ENCODE peak calls at places on chromosomes 2 and 18, in four cellular contexts. One of them, this sample, is unnamed.
A peak's percentile ranks its signal among the peaks of the same experiment; 100 is the strongest.

GRCh38 chr18:45617284-45617683 is 2.0 kb downstream of the SLC14A2 start:
- DNase-seq in stomach: peak; percentile 58
- DNase-seq in AG10803: peak; percentile 89
- DNase-seq in foreskin fibroblast: peak; percentile 85
- DNase-seq in this sample: peak; percentile 71

GRCh38 chr2:43363086-43363485 is 136.7 kb upstream of the ZFP36L2 start:
- DNase-seq in AG10803: no peak
- DNase-seq in foreskin fibroblast: no peak
- DNase-seq in stomach: no peak
- DNase-seq in this sample: no peak

GRCh38 chr18:48668466-48669179 is 129.8 kb downstream of the CTIF start:
- DNase-seq in foreskin fibroblast: no peak
- DNase-seq in AG10803: no peak
- DNase-seq in stomach: no peak
- DNase-seq in this sample: no peak

GRCh38 chr2:174603280-174603679 is 5.7 kb upstream of the WIPF1 start:
- DNase-seq in foreskin fibroblast: peak; percentile 52
- DNase-seq in stomach: peak; percentile 50
- DNase-seq in AG10803: peak; percentile 81
- DNase-seq in this sample: peak; percentile 73

GRCh38 chr2:124112966-124113365 is 87.9 kb downstream of the CNTNAP5 start:
- DNase-seq in stomach: no peak
- DNase-seq in foreskin fibroblast: peak; percentile 31
- DNase-seq in AG10803: no peak
- DNase-seq in this sample: peak; percentile 87

GRCh38 chr18:47100214-47100831 is 50.0 kb downstream of the HDHD2 start:
- DNase-seq in AG10803: peak; percentile 51
- DNase-seq in stomach: peak; percentile 59
- DNase-seq in foreskin fibroblast: peak; percentile 41
- DNase-seq in this sample: peak; percentile 62

GRCh38 chr2:75326645-75327044 is 127.3 kb upstream of the TACR1 start:
- DNase-seq in stomach: no peak
- DNase-seq in foreskin fibroblast: no peak
- DNase-seq in AG10803: no peak
- DNase-seq in this sample: no peak

GRCh38 chr18:62602706-62603105 is 79.9 kb downstream of the ZCCHC2 start:
- DNase-seq in AG10803: no peak
- DNase-seq in stomach: no peak
- DNase-seq in foreskin fibroblast: no peak
- DNase-seq in this sample: no peak

GRCh38 chr18:37429768-37430167 is 135.8 kb downstream of the CELF4 start:
- DNase-seq in foreskin fibroblast: no peak
- DNase-seq in AG10803: no peak
- DNase-seq in stomach: no peak
- DNase-seq in this sample: no peak

GRCh38 chr2:159938375-159938774 is 124.0 kb downstream of the PLA2R1 start:
- DNase-seq in foreskin fibroblast: no peak
- DNase-seq in AG10803: no peak
- DNase-seq in stomach: no peak
- DNase-seq in this sample: no peak

GRCh38 chr2:175575346-175576258 is 394.1 kb upstream of the ATP5MC3 start:
- DNase-seq in foreskin fibroblast: no peak
- DNase-seq in AG10803: no peak
- DNase-seq in stomach: no peak
- DNase-seq in this sample: no peak

GRCh38 chr2:102155703-102156515 is 13.4 kb downstream of the IL1R1 start:
- DNase-seq in stomach: peak; percentile 60
- DNase-seq in foreskin fibroblast: peak; percentile 65
- DNase-seq in AG10803: peak; percentile 88
- DNase-seq in this sample: peak; percentile 90

GRCh38 chr2:70966681-70967080 is 11.7 kb upstream of the ANKRD53 start:
- DNase-seq in stomach: no peak
- DNase-seq in AG10803: no peak
- DNase-seq in foreskin fibroblast: no peak
- DNase-seq in this sample: no peak

GRCh38 chr18:64294967-64295366 is 146.1 kb upstream of the LINC00305 start:
- DNase-seq in AG10803: no peak
- DNase-seq in foreskin fibroblast: no peak
- DNase-seq in stomach: no peak
- DNase-seq in this sample: no peak

GRCh38 chr2:68236876-68237275 is 15.5 kb downstream of the PPP3R1 start:
- DNase-seq in stomach: no peak
- DNase-seq in AG10803: peak; percentile 52
- DNase-seq in foreskin fibroblast: no peak
- DNase-seq in this sample: no peak

DNA sequence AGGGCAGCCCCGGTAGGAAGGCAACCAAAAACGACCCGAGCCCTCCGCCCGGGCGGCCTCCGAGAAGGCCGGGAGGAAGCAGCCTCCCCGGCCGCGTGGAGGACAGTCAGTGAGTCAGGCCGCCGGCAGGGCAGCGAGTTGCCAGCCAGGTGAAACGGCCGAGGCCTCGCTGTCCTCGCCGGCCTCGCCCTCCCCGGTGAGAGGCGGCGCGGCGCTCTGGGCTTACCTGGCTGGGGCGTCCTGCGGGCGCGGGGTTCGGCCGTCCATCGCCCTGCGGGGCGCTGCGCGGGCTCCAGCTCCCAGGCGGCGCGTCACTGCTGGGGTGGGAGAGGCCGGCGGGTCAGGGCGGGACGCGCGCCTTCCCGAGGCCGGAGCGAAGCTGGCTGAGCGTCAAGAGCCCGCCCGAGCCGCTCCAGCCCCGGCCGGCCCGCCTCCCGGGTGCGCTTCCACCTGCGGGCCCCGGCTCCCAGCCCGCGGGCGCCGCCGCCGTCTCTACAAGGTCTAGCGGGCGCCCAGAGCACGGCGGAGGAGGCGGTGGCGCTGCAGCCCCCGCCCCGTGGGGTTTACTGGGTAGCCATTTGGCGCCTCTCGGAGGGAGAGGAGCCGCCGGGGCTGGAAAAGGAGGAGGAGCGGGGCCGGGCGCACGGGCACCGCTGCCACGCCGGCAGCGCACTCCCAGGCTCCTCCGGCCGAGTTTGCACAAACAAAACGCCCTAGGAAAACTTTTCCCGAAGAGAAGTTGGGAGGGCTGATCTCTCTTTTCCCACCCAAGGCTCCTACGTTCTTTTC is 499 bp downstream of the COBLL1 start:
- DNase-seq in stomach: peak; percentile 86
- DNase-seq in foreskin fibroblast: peak; percentile 31
- DNase-seq in AG10803: peak; percentile 71
- DNase-seq in this sample: peak; percentile 64
- TF ChIP-seq CTCF in stomach: no peak
- TF ChIP-seq CTCF in foreskin fibroblast: peak; percentile 20
- TF ChIP-seq CTCF in AG10803: no peak
- TF ChIP-seq CTCF in this sample: no peak

DNA sequence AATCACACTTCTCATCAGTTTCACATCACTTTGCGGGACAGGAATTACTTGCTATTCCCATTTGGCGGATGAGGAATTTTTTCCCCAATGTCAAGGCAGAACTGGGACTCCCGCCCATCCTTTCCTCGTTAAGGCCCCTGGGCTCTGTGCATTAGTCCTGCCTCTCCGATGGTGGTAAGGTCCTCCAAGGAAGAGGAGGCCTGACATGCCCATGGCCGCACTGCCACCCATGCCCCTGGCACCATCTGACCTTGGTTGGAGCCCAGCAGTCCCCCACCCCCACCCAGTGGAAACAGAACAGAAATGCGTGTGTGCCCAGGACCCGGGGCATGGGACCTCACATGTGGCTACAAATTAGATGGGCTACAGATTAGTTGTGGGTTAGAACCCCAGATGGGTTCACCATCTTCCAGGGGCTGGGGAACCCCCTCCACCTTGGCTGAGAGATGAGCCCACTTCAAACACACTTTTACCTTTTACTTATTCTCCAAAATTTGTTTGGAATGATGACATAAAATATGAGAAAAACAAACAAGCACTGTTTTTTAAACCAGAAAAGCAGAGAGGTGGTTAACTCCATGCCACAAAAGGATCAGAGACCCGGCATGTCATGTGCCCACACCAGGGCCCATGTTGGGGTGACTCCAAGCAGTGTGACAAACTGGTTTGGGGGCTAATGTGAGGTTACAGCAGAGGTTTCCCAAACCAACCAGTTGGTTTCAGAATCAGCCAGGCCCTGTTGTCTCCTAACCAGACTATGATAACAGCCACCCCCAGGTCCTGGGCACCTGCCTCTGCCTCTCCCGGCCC is 11.0 kb upstream of the DUSP2 start:
- DNase-seq in stomach: no peak
- DNase-seq in foreskin fibroblast: no peak
- DNase-seq in AG10803: no peak
- DNase-seq in this sample: no peak
- H3K4me3 ChIP-seq in stomach: no peak overlapping the region
- H3K4me3 ChIP-seq in foreskin fibroblast: no peak overlapping the region
- H3K4me3 ChIP-seq in AG10803: no peak overlapping the region
- H3K4me3 ChIP-seq in this sample: no peak overlapping the region

DNA sequence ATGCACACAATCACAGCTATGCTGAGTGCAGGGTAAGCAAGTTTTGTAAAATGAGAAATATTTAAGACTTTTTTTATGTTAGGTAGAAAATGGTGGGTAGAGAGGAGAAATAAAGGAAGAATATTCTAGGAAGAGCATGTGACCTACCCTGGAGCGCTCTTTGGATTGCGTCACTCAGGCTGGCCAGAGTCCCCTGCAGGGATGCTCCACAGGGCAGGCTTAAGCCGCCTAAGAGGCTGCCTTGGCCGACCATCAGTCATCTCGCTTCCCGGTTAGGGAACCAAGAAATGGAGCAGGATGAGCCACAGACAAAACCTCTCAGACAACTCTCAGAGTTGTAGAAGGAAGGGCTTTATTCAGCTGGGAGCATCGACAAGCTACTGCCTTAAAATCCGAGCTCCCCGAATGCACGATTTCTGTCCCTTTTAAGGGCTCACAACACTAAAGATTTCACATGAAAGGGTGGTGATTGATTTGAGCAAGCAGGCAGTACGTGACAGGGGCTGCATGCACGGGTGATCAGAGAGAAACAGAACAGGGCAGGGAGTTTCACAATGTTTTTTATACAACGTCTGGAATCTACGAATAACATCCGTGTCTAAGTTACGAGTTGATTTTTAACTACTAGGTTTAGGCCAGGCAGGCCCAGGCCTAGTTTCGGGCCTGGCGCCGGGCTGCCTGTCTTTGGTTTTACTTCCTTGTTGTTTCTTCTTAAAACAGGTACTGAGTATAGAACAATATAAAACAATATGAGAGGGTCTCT is 1072.0 kb downstream of the CBLN2 start:
- DNase-seq in foreskin fibroblast: no peak
- DNase-seq in AG10803: no peak
- DNase-seq in stomach: no peak
- DNase-seq in this sample: no peak
- TF ChIP-seq CTCF in foreskin fibroblast: no peak
- TF ChIP-seq CTCF in AG10803: no peak
- TF ChIP-seq CTCF in stomach: no peak
- TF ChIP-seq CTCF in this sample: no peak

DNA sequence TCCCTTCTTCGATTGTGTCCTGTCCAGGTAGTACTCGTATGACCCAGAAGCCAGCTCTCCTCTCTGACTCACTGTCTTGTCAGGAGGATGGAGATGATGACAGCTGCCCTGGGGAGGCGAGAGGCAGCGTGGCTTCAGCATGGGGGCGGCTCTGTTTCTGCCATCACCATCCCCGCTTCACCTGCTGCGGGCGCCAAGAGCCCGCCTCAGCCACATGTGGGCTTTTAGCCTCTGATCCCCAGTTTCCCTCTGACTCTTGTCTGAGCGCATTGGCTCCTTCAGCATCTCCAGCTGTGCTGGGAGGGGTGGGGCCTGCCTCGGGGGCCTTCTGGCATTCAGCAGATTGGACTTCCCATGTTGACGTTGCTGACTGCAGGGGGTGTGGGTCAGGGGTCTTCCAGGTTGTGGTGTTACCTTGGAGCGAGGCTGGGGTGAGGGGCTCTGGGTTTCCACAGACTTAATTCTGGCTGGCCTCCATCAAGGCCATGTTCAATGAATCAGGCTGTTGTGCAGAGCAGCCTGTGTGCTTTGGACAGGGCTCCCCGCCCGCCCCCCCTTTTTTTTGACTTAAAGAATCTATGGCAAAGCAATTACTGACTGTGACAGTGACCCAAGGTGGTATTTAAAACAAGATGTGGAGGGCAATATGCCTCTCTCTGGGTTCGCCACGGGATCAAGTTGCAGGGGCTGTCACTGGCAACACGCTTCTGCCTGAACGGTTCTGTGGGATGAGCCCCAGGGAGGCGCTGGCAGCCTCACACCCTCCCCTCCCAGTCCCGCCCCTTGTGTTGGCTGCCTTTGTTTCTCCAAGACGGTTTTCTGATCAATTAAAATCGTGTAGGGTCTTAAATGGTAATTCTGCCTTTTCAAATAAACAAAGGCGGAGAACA is 228.3 kb downstream of the LDLRAD4 start:
- DNase-seq in foreskin fibroblast: no peak
- DNase-seq in AG10803: no peak
- DNase-seq in stomach: no peak
- DNase-seq in this sample: no peak
- H3K4me3 ChIP-seq in foreskin fibroblast: no peak overlapping the region
- H3K4me3 ChIP-seq in AG10803: peak overlapping the region; percentile 18
- H3K4me3 ChIP-seq in stomach: no peak overlapping the region
- H3K4me3 ChIP-seq in this sample: no peak overlapping the region

DNA sequence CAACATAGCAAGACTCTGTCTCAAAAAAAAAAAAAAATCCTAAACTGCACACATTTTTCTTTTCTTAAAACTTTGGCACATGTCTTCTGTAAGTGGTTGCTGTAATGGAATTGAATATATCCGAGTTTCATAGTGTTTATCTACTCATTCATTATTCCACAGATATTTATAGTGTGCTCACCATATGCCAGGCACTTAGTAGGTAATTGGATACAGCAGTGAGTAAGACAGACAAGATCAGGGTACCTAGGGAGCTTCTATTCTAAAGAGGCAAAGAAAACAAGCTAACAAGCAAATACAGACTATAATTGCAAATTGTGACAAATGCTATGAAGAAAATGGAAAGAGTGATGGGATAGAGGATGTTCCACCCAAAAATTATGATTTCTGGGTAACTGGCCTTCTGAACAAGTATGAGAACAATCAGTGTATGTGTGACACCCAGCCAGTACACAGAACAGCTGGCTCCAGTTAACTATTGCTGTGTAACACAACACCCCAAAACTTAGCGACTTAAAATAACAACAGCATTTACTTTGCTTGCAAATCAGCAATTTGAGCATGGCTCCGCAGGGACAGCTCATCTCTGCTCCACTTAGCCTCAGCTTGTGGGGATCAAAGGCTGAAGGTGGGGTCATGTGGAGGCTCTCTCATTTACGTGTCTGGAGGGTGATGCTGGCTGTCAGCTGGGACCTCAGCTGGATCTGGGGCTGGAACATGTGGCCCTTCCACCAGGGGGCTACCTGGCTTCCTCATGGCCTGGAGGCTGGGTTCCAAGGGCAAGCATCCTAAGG is 224.9 kb downstream of the INSIG2 start:
- DNase-seq in foreskin fibroblast: peak; percentile 16
- DNase-seq in AG10803: peak; percentile 25
- DNase-seq in stomach: no peak
- DNase-seq in this sample: no peak
- TF ChIP-seq CTCF in foreskin fibroblast: no peak
- TF ChIP-seq CTCF in AG10803: peak; percentile 15
- TF ChIP-seq CTCF in stomach: no peak
- TF ChIP-seq CTCF in this sample: no peak

GRCh38 chr2:227163998-227164744 is at the start of the genes COL4A3 and COL4A4:
- DNase-seq in AG10803: no peak
- DNase-seq in stomach: peak; percentile 58
- DNase-seq in foreskin fibroblast: no peak
- DNase-seq in this sample: no peak
- H3K4me3 ChIP-seq in AG10803: peak within 1 kb of the TSS; percentile 29
- H3K4me3 ChIP-seq in stomach: peak within 1 kb of the TSS; percentile 68
- H3K4me3 ChIP-seq in foreskin fibroblast: peak within 1 kb of the TSS; percentile 40
- H3K4me3 ChIP-seq in this sample: peak within 1 kb of the TSS; percentile 48

GRCh38 chr2:98458667-98459380 is 14.2 kb downstream of the INPP4A start:
- DNase-seq in foreskin fibroblast: no peak
- DNase-seq in stomach: no peak
- DNase-seq in AG10803: no peak
- DNase-seq in this sample: no peak
- TF ChIP-seq CTCF in foreskin fibroblast: no peak
- TF ChIP-seq CTCF in stomach: no peak
- TF ChIP-seq CTCF in AG10803: no peak
- TF ChIP-seq CTCF in this sample: no peak

This sample was measured in fibroblast of pulmonary artery.